ENCODE peak calls at places on chromosome 18, in seven cellular contexts. One of them, this sample, is unnamed.

GRCh38 chr18:22337878-22338277 is 79.8 kb downstream of the CTAGE1 start:
- DNase-seq in NCI-H460: no peak
- DNase-seq in HuH-7.5: no peak
- DNase-seq in D341Med: no peak
- DNase-seq in NCI-H1092 treated with DMSO at 0.1 percent for 48 hours: no peak
- DNase-seq in stimulated activated CD8-positive, alpha-beta memory T cell treated with anti-CD3 and anti-CD28 coated beads, Interleukin-15, amount 100 ng/mL, for 4 hours: no peak
- DNase-seq in cerebellum: no peak
- DNase-seq in this sample: no peak

GRCh38 chr18:35671952-35672603 is 90.5 kb downstream of the GALNT1 start:
- DNase-seq in NCI-H460: no peak
- DNase-seq in HuH-7.5: no peak
- DNase-seq in D341Med: no peak
- DNase-seq in NCI-H1092 treated with DMSO at 0.1 percent for 48 hours: no peak
- DNase-seq in stimulated activated CD8-positive, alpha-beta memory T cell treated with anti-CD3 and anti-CD28 coated beads, Interleukin-15, amount 100 ng/mL, for 4 hours: no peak
- DNase-seq in cerebellum: no peak
- DNase-seq in this sample: no peak

GRCh38 chr18:58565021-58565420 is 63.9 kb downstream of the ALPK2 start:
- DNase-seq in NCI-H460: no peak
- DNase-seq in HuH-7.5: no peak
- DNase-seq in D341Med: no peak
- DNase-seq in NCI-H1092 treated with DMSO at 0.1 percent for 48 hours: no peak
- DNase-seq in stimulated activated CD8-positive, alpha-beta memory T cell treated with anti-CD3 and anti-CD28 coated beads, Interleukin-15, amount 100 ng/mL, for 4 hours: no peak
- DNase-seq in cerebellum: no peak
- DNase-seq in this sample: no peak

GRCh38 chr18:54261894-54262293 is 7.4 kb upstream of the POLI start:
- DNase-seq in NCI-H460: no peak
- DNase-seq in HuH-7.5: no peak
- DNase-seq in D341Med: no peak
- DNase-seq in NCI-H1092 treated with DMSO at 0.1 percent for 48 hours: no peak
- DNase-seq in stimulated activated CD8-positive, alpha-beta memory T cell treated with anti-CD3 and anti-CD28 coated beads, Interleukin-15, amount 100 ng/mL, for 4 hours: no peak
- DNase-seq in cerebellum: no peak
- DNase-seq in this sample: no peak

GRCh38 chr18:59672125-59672769 is 25.0 kb downstream of the CCBE1 start:
- DNase-seq in NCI-H460: no peak
- DNase-seq in HuH-7.5: no peak
- DNase-seq in D341Med: no peak
- DNase-seq in NCI-H1092 treated with DMSO at 0.1 percent for 48 hours: peak
- DNase-seq in stimulated activated CD8-positive, alpha-beta memory T cell treated with anti-CD3 and anti-CD28 coated beads, Interleukin-15, amount 100 ng/mL, for 4 hours: no peak
- DNase-seq in cerebellum: no peak
- DNase-seq in this sample: no peak

GRCh38 chr18:60943297-60943696 is 389.9 kb upstream of the CDH20 start:
- DNase-seq in NCI-H460: no peak
- DNase-seq in HuH-7.5: no peak
- DNase-seq in D341Med: no peak
- DNase-seq in NCI-H1092 treated with DMSO at 0.1 percent for 48 hours: no peak
- DNase-seq in stimulated activated CD8-positive, alpha-beta memory T cell treated with anti-CD3 and anti-CD28 coated beads, Interleukin-15, amount 100 ng/mL, for 4 hours: no peak
- DNase-seq in cerebellum: no peak
- DNase-seq in this sample: no peak

GRCh38 chr18:56747857-56748256 is 96.7 kb downstream of the WDR7 start:
- DNase-seq in NCI-H460: no peak
- DNase-seq in HuH-7.5: no peak
- DNase-seq in D341Med: no peak
- DNase-seq in NCI-H1092 treated with DMSO at 0.1 percent for 48 hours: no peak
- DNase-seq in stimulated activated CD8-positive, alpha-beta memory T cell treated with anti-CD3 and anti-CD28 coated beads, Interleukin-15, amount 100 ng/mL, for 4 hours: no peak
- DNase-seq in cerebellum: no peak
- DNase-seq in this sample: no peak

GRCh38 chr18:54223568-54224241 is 764 bp downstream of the MBD2 start:
- DNase-seq in NCI-H460: no peak
- DNase-seq in HuH-7.5: no peak
- DNase-seq in D341Med: peak
- DNase-seq in NCI-H1092 treated with DMSO at 0.1 percent for 48 hours: peak
- DNase-seq in stimulated activated CD8-positive, alpha-beta memory T cell treated with anti-CD3 and anti-CD28 coated beads, Interleukin-15, amount 100 ng/mL, for 4 hours: peak
- DNase-seq in cerebellum: peak
- DNase-seq in this sample: peak